ENCODE peak calls at places on chromosomes 2 and 18, in four cellular contexts. One of them, this sample, is unnamed.
A peak's percentile ranks its signal among the peaks of the same experiment; 100 is the strongest.

GRCh38 chr2:10269711-10270610 is 32.7 kb upstream of the HPCAL1 start:
- DNase-seq in activated naive CD4-positive, alpha-beta T cell treated with anti-CD3 and anti-CD28 coated beads for 36 hours: no peak
- DNase-seq in A172: no peak
- DNase-seq in ELR: no peak
- DNase-seq in this sample: peak; percentile 25

GRCh38 chr2:210230518-210230917 is 5.3 kb upstream of the ACADL start:
- DNase-seq in activated naive CD4-positive, alpha-beta T cell treated with anti-CD3 and anti-CD28 coated beads for 36 hours: no peak
- DNase-seq in A172: no peak
- DNase-seq in ELR: no peak
- DNase-seq in this sample: no peak

GRCh38 chr2:68832161-68832869 is 38.9 kb downstream of the BMP10 start:
- DNase-seq in activated naive CD4-positive, alpha-beta T cell treated with anti-CD3 and anti-CD28 coated beads for 36 hours: peak; percentile 62
- DNase-seq in A172: peak; percentile 88
- DNase-seq in ELR: peak; percentile 60
- DNase-seq in this sample: no peak

GRCh38 chr2:101380376-101380775 is 6.9 kb downstream of the CREG2 start:
- DNase-seq in activated naive CD4-positive, alpha-beta T cell treated with anti-CD3 and anti-CD28 coated beads for 36 hours: no peak
- DNase-seq in A172: peak; percentile 96
- DNase-seq in ELR: peak; percentile 88
- DNase-seq in this sample: no peak

GRCh38 chr2:205658572-205658971 is 23.7 kb upstream of the NRP2 start:
- DNase-seq in activated naive CD4-positive, alpha-beta T cell treated with anti-CD3 and anti-CD28 coated beads for 36 hours: no peak
- DNase-seq in A172: no peak
- DNase-seq in ELR: no peak
- DNase-seq in this sample: no peak

GRCh38 chr2:128686881-128687550 is 368.3 kb upstream of the HS6ST1 start:
- DNase-seq in activated naive CD4-positive, alpha-beta T cell treated with anti-CD3 and anti-CD28 coated beads for 36 hours: no peak
- DNase-seq in A172: no peak
- DNase-seq in ELR: no peak
- DNase-seq in this sample: no peak

GRCh38 chr2:33321236-33321731 is 155.2 kb upstream of the RASGRP3 start:
- DNase-seq in activated naive CD4-positive, alpha-beta T cell treated with anti-CD3 and anti-CD28 coated beads for 36 hours: peak; percentile 29
- DNase-seq in A172: peak; percentile 72
- DNase-seq in ELR: peak; percentile 85
- DNase-seq in this sample: no peak

GRCh38 chr2:42964444-42965081 is 172.2 kb upstream of the HAAO start:
- DNase-seq in activated naive CD4-positive, alpha-beta T cell treated with anti-CD3 and anti-CD28 coated beads for 36 hours: no peak
- DNase-seq in A172: peak; percentile 89
- DNase-seq in ELR: peak; percentile 88
- DNase-seq in this sample: no peak

GRCh38 chr18:76822510-76823165 is at the start of gene ZNF236:
- DNase-seq in activated naive CD4-positive, alpha-beta T cell treated with anti-CD3 and anti-CD28 coated beads for 36 hours: peak; percentile 57
- DNase-seq in A172: no peak
- DNase-seq in ELR: peak; percentile 80
- DNase-seq in this sample: peak; percentile 57

GRCh38 chr2:224208034-224208433 is 168.9 kb upstream of the SERPINE2 start:
- DNase-seq in activated naive CD4-positive, alpha-beta T cell treated with anti-CD3 and anti-CD28 coated beads for 36 hours: no peak
- DNase-seq in A172: no peak
- DNase-seq in ELR: no peak
- DNase-seq in this sample: no peak

GRCh38 chr2:193270816-193271215 is 1076.1 kb upstream of the TMEFF2 start:
- DNase-seq in activated naive CD4-positive, alpha-beta T cell treated with anti-CD3 and anti-CD28 coated beads for 36 hours: no peak
- DNase-seq in A172: no peak
- DNase-seq in ELR: no peak
- DNase-seq in this sample: no peak

GRCh38 chr2:163757811-163758210 is 22.0 kb upstream of the FIGN start:
- DNase-seq in activated naive CD4-positive, alpha-beta T cell treated with anti-CD3 and anti-CD28 coated beads for 36 hours: no peak
- DNase-seq in A172: no peak
- DNase-seq in ELR: no peak
- DNase-seq in this sample: peak; percentile 44

GRCh38 chr2:138312061-138312460 is 189.5 kb upstream of the SPOPL start:
- DNase-seq in activated naive CD4-positive, alpha-beta T cell treated with anti-CD3 and anti-CD28 coated beads for 36 hours: no peak
- DNase-seq in A172: no peak
- DNase-seq in ELR: no peak
- DNase-seq in this sample: no peak

GRCh38 chr2:167715932-167716331 is 531.5 kb downstream of the STK39 start:
- DNase-seq in activated naive CD4-positive, alpha-beta T cell treated with anti-CD3 and anti-CD28 coated beads for 36 hours: no peak
- DNase-seq in A172: no peak
- DNase-seq in ELR: no peak
- DNase-seq in this sample: peak; percentile 51

GRCh38 chr2:143321994-143322393 is 192.8 kb downstream of the ARHGAP15 start:
- DNase-seq in activated naive CD4-positive, alpha-beta T cell treated with anti-CD3 and anti-CD28 coated beads for 36 hours: no peak
- DNase-seq in A172: peak; percentile 21
- DNase-seq in ELR: no peak
- DNase-seq in this sample: no peak

GRCh38 chr18:69725009-69725408 is 222.7 kb downstream of the CD226 start:
- DNase-seq in activated naive CD4-positive, alpha-beta T cell treated with anti-CD3 and anti-CD28 coated beads for 36 hours: no peak
- DNase-seq in A172: no peak
- DNase-seq in ELR: no peak
- DNase-seq in this sample: no peak

GRCh38 chr2:101111917-101112771 is 39.0 kb downstream of the TBC1D8 start:
- DNase-seq in activated naive CD4-positive, alpha-beta T cell treated with anti-CD3 and anti-CD28 coated beads for 36 hours: no peak
- DNase-seq in A172: peak; percentile 66
- DNase-seq in ELR: peak; percentile 64
- DNase-seq in this sample: no peak

GRCh38 chr2:125037135-125037653 is 1012.1 kb downstream of the CNTNAP5 start:
- DNase-seq in activated naive CD4-positive, alpha-beta T cell treated with anti-CD3 and anti-CD28 coated beads for 36 hours: no peak
- DNase-seq in A172: no peak
- DNase-seq in ELR: no peak
- DNase-seq in this sample: no peak

This sample was measured in H9.